ENCODE peak calls at places on chromosomes 1 and 21, in ten cellular contexts. N is stomach, O is A549, X is suprapubic skin, L is K562, C is ovary, Z is transverse colon, Y is tibial nerve, W is upper lobe of left lung, G is sigmoid colon. U is an unnamed sample.

GRCh38 chr1:246008256-246008901 is 498.7 kb downstream of the SMYD3 start:
- DNase-seq in N (peak; percentile 61), O (no peak), X (no peak), L (no peak), C (no peak), Z (no peak), Y (no peak), W (peak; percentile 46), G (no peak), U (no peak)

GRCh38 chr21:17780539-17780938 is 38.6 kb downstream of the C21orf91 start:
- DNase-seq in N (no peak), O (no peak), X (no peak), L (no peak), C (no peak), Z (peak; percentile 22), Y (no peak), W (no peak), G (no peak), U (no peak)

GRCh38 chr21:26845066-26845749 is at the start of gene ADAMTS1:
- DNase-seq in N (peak; percentile 71), O (peak; percentile 38), X (peak; percentile 96), L (no peak), C (peak; percentile 99), Z (peak; percentile 76), Y (peak; percentile 93), W (peak; percentile 70), G (peak; percentile 98), U (peak; percentile 98)

GRCh38 chr21:16773206-16773605 is 739.6 kb upstream of the CXADR start:
- DNase-seq in N (no peak), O (no peak), X (no peak), L (no peak), C (no peak), Z (no peak), Y (no peak), W (no peak), G (no peak), U (no peak)

GRCh38 chr1:3669971-3670431 is 17.7 kb downstream of the TP73 start:
- DNase-seq in N (no peak), O (no peak), X (no peak), L (no peak), C (no peak), Z (no peak), Y (no peak), W (no peak), G (no peak), U (no peak)

GRCh38 chr1:225880636-225881035 is 1.5 kb downstream of the TMEM63A start:
- DNase-seq in N (no peak), O (no peak), X (no peak), L (no peak), C (no peak), Z (no peak), Y (no peak), W (peak; percentile 47), G (no peak), U (no peak)

GRCh38 chr1:209643295-209644020 is 8.8 kb downstream of the LAMB3 start:
- DNase-seq in N (no peak), O (no peak), X (no peak), L (no peak), C (peak; percentile 81), Z (no peak), Y (no peak), W (no peak), G (no peak), U (no peak)

GRCh38 chr1:81113688-81114087 is 687.0 kb upstream of the ADGRL2 start:
- DNase-seq in N (no peak), O (no peak), X (no peak), L (no peak), C (no peak), Z (no peak), Y (no peak), W (no peak), G (no peak), U (no peak)

GRCh38 chr1:225602590-225603206 is 50.2 kb downstream of the ENAH start:
- DNase-seq in N (no peak), O (no peak), X (no peak), L (no peak), C (no peak), Z (no peak), Y (no peak), W (no peak), G (no peak), U (no peak)

GRCh38 chr1:234545512-234546386 is 64.2 kb downstream of the IRF2BP2 start:
- DNase-seq in N (no peak), O (peak; percentile 24), X (no peak), L (no peak), C (no peak), Z (no peak), Y (no peak), W (no peak), G (peak; percentile 55), U (no peak)

GRCh38 chr1:27395441-27396195 is 3.2 kb downstream of the GPR3 start:
- DNase-seq in N (peak; percentile 80), O (peak; percentile 55), X (no peak), L (peak; percentile 80), C (peak; percentile 77), Z (peak; percentile 78), Y (peak; percentile 77), W (peak; percentile 80), G (peak; percentile 87), U (no peak)

GRCh38 chr1:40362699-40363098 is 10.8 kb upstream of the SMAP2 start:
- DNase-seq in N (no peak), O (no peak), X (no peak), L (no peak), C (no peak), Z (no peak), Y (no peak), W (no peak), G (no peak), U (no peak)

GRCh38 chr1:31444725-31445448 is 31.9 kb downstream of the SERINC2 start:
- DNase-seq in N (peak; percentile 78), O (peak; percentile 87), X (no peak), L (no peak), C (no peak), Z (peak; percentile 91), Y (no peak), W (no peak), G (no peak), U (peak; percentile 88)
- TF ChIP-seq POLR2A in N (no peak), O (no peak), X (no peak), L (no peak), C (no peak), Z (no peak), Y (no peak), W (no peak), G (no peak), U (no peak)

DNA sequence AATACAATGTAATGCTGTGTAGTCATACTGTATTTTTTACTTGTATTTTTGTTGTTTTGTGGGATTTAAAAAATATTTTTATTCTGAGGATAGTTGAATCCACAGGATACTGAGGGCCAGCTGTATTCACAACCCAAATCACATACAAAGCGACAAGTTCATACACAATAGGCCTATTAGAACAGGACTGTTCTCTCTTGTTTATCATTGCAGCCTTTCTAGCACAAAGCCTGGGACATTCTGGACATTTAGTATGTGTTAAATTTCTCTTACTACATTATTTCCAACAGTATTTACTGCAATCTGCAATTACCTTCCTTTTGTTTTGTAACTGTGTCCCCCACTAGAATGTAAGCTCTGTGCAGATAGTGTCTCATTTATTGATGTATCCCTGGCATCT is 65.4 kb downstream of the SLC35A3 start:
- DNase-seq in N (no peak), O (no peak), X (no peak), L (no peak), C (no peak), Z (no peak), Y (no peak), W (no peak), G (no peak), U (no peak)
- TF ChIP-seq EP300 in N (no peak), O (no peak), X (no peak), L (no peak), C (no peak), Z (no peak), Y (no peak), W (no peak), G (no peak), U (no peak)

GRCh38 chr1:18946550-18947381 is 9.7 kb downstream of the IFFO2 start:
- DNase-seq in N (no peak), O (no peak), X (no peak), L (no peak), C (no peak), Z (no peak), Y (no peak), W (no peak), G (no peak), U (no peak)

GRCh38 chr1:18943914-18944572 is 12.4 kb downstream of the IFFO2 start:
- DNase-seq in N (no peak), O (no peak), X (no peak), L (no peak), C (no peak), Z (no peak), Y (no peak), W (no peak), G (no peak), U (no peak)

GRCh38 chr1:18943162-18943561 is 13.3 kb downstream of the IFFO2 start:
- DNase-seq in N (no peak), O (no peak), X (no peak), L (no peak), C (no peak), Z (no peak), Y (no peak), W (no peak), G (no peak), U (no peak)

GRCh38 chr1:18945401-18945849 is 11.1 kb downstream of the IFFO2 start:
- DNase-seq in N (no peak), O (no peak), X (no peak), L (no peak), C (peak; percentile 43), Z (peak; percentile 62), Y (no peak), W (no peak), G (peak; percentile 81), U (no peak)

GRCh38 chr1:18944810-18945209 is 11.7 kb downstream of the IFFO2 start:
- DNase-seq in N (no peak), O (no peak), X (no peak), L (no peak), C (no peak), Z (no peak), Y (no peak), W (peak; percentile 52), G (peak; percentile 85), U (no peak)
- H3K4me1 ChIP-seq in N (peaks cover 87% of the 10 kb centered on the region), O (peaks cover 83% of the 10 kb centered on the region), X (peaks cover 94% of the 10 kb centered on the region), L (no peaks in the 10 kb centered on the region), C (peaks cover 4% of the 10 kb centered on the region), Z (peaks cover 44% of the 10 kb centered on the region), Y (peaks cover 65% of the 10 kb centered on the region), W (peaks cover 75% of the 10 kb centered on the region), G (peaks cover 91% of the 10 kb centered on the region), U (peaks cover 99% of the 10 kb centered on the region)

DNA sequence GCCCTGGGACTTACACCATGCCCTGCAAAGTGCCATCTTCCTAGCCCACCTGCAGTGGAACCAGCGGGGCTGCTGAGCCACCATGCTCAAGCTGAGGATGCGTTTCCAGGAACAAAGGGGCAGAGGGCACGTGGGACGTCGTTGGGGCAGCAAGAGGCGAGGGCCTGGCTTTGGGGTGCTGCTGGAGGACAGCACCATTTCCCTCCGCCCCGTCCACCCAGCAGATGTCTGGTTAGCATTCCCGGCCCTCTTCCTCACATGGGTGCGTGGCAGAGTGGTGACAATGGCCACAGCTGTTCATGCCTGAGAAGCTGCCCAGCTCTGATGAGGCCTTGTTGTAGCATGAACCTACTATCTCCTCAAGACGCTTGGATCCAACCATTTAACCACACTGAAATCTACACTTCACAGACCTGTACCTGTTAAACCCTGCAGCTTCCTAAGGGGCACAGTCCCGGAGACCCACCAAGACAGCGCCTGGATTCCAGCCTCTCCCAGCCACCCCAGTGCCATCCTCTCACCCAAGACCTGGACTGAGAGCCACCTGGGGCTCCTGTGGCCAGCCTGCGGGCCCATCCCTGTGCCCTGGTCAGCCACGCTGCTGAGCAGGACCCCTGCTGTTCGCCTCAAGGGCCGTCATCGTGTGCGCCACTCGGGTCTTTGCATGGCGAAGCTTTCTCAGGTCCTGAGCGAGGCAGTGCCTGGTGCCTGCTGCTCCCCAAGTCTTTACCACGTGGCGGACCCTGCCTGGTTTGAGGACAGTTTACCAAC is 33.2 kb downstream of the SLC45A1 start:
- DNase-seq in N (no peak), O (no peak), X (peak; percentile 75), L (no peak), C (peak; percentile 37), Z (no peak), Y (no peak), W (no peak), G (peak; percentile 66), U (no peak)
- TF ChIP-seq POLR2A in N (no peak), O (no peak), X (no peak), L (peak; percentile 52), C (no peak), Z (no peak), Y (no peak), W (no peak), G (no peak), U (no peak)